ENCODE peak calls at places on chromosome 7, in five cellular contexts. K is HCT116; O is effector memory CD4-positive, alpha-beta T cell; Z is CD8-positive, alpha-beta memory T cell; Q is tibial nerve. G is an unnamed sample. For H3K9me3, the result is how much of the 10 kb centered on the place peaks cover.

GRCh38 chr7:141533149-141533949 is 17.9 kb upstream of the AGK start:
- DNase-seq in K (peak), O (peak), Z (peak), Q (peak), G (peak)

GRCh38 chr7:84228526-84228925 is 33.9 kb upstream of the SEMA3A start:
- DNase-seq in K (no peak), O (no peak), Z (no peak), Q (no peak), G (no peak)

GRCh38 chr7:65250216-65250615 is 123.4 kb upstream of the ZNF92 start:
- DNase-seq in K (no peak), O (no peak), Z (no peak), Q (no peak), G (no peak)

GRCh38 chr7:151796091-151796870 is 80.6 kb downstream of the PRKAG2 start:
- DNase-seq in K (peak), O (no peak), Z (no peak), Q (no peak), G (no peak)

GRCh38 chr7:74069790-74070618 is 13.6 kb upstream of the LIMK1 start:
- DNase-seq in K (no peak), O (no peak), Z (no peak), Q (no peak), G (no peak)

GRCh38 chr7:128997161-128997560 is 57.8 kb downstream of the TNPO3 start:
- DNase-seq in K (no peak), O (no peak), Z (no peak), Q (no peak), G (no peak)

GRCh38 chr7:76383089-76383944 is 24.5 kb upstream of the YWHAG start:
- DNase-seq in K (peak), O (no peak), Z (no peak), Q (no peak), G (no peak)

GRCh38 chr7:101536232-101536631 is 92.9 kb downstream of the MYL10 start:
- DNase-seq in K (no peak), O (no peak), Z (no peak), Q (no peak), G (no peak)

GRCh38 chr7:149664666-149665065 is 108.7 kb downstream of the ZNF467 start:
- DNase-seq in K (peak), O (no peak), Z (no peak), Q (no peak), G (no peak)

GRCh38 chr7:3028071-3028766 is 15.4 kb downstream of the CARD11 start:
- DNase-seq in K (no peak), O (no peak), Z (no peak), Q (no peak), G (no peak)

GRCh38 chr7:22555476-22555875 is 55.5 kb upstream of the STEAP1B start:
- DNase-seq in K (no peak), O (no peak), Z (no peak), Q (no peak), G (no peak)

GRCh38 chr7:33101916-33102315 is 7.3 kb downstream of the RP9 start:
- DNase-seq in K (no peak), O (no peak), Z (no peak), Q (no peak), G (no peak)

GRCh38 chr7:128020161-128020560 is 11.1 kb downstream of the LRRC4 start:
- DNase-seq in K (peak), O (no peak), Z (no peak), Q (no peak), G (no peak)

GRCh38 chr7:150787321-150788281 is 12.6 kb downstream of the TMEM176B start:
- DNase-seq in K (no peak), O (no peak), Z (no peak), Q (no peak), G (no peak)

GRCh38 chr7:8115547-8116402 is 146.2 kb downstream of the ICA1 start:
- DNase-seq in K (no peak), O (no peak), Z (no peak), Q (no peak), G (no peak)

GRCh38 chr7:66964391-66964790 is 31.0 kb downstream of the SBDS start:
- DNase-seq in K (no peak), O (no peak), Z (no peak), Q (no peak), G (no peak)

GRCh38 chr7:118110178-118110577 is 73.8 kb upstream of the LSM8 start:
- DNase-seq in K (no peak), O (no peak), Z (no peak), Q (no peak), G (no peak)

GRCh38 chr7:73774923-73775322 is 4.9 kb upstream of the CLDN3 start:
- DNase-seq in K (no peak), O (no peak), Z (no peak), Q (no peak), G (no peak)

GRCh38 chr7:127831312-127832212 is 179.6 kb downstream of the SND1 start:
- DNase-seq in K (no peak), O (no peak), Z (no peak), Q (no peak), G (no peak)

GRCh38 chr7:143405158-143405557 is 3.5 kb downstream of the EPHA1 start:
- DNase-seq in K (no peak), O (no peak), Z (no peak), Q (no peak), G (no peak)

GRCh38 chr7:116834815-116835533 is 27.4 kb upstream of the CAPZA2 start:
- DNase-seq in K (no peak), O (no peak), Z (no peak), Q (no peak), G (no peak)

GRCh38 chr7:69295971-69296370 is 302.3 kb upstream of the AUTS2 start:
- DNase-seq in K (no peak), O (no peak), Z (no peak), Q (no peak), G (no peak)

GRCh38 chr7:36090976-36091375 is 62.1 kb upstream of the EEPD1 start:
- DNase-seq in K (no peak), O (no peak), Z (no peak), Q (no peak), G (no peak)

GRCh38 chr7:31410265-31410664 is 69.7 kb upstream of the NEUROD6 start:
- DNase-seq in K (no peak), O (no peak), Z (no peak), Q (no peak), G (no peak)

GRCh38 chr7:44415047-44415446 is 75.4 kb downstream of the NUDCD3 start:
- DNase-seq in K (no peak), O (no peak), Z (no peak), Q (no peak), G (no peak)

GRCh38 chr7:34247468-34247867 is 342.1 kb downstream of the BMPER start:
- DNase-seq in K (no peak), O (no peak), Z (no peak), Q (no peak), G (no peak)

GRCh38 chr7:130288829-130289228 is 4.1 kb upstream of the CPA4 start:
- DNase-seq in K (peak), O (no peak), Z (no peak), Q (no peak), G (no peak)

GRCh38 chr7:10974717-10975032 is 1.0 kb downstream of the PHF14 start:
- DNase-seq in K (no peak), O (no peak), Z (no peak), Q (no peak), G (no peak)

GRCh38 chr7:159141660-159142059 is 3.0 kb downstream of the VIPR2 start:
- DNase-seq in K (no peak), O (no peak), Z (no peak), Q (no peak), G (no peak)

DNA sequence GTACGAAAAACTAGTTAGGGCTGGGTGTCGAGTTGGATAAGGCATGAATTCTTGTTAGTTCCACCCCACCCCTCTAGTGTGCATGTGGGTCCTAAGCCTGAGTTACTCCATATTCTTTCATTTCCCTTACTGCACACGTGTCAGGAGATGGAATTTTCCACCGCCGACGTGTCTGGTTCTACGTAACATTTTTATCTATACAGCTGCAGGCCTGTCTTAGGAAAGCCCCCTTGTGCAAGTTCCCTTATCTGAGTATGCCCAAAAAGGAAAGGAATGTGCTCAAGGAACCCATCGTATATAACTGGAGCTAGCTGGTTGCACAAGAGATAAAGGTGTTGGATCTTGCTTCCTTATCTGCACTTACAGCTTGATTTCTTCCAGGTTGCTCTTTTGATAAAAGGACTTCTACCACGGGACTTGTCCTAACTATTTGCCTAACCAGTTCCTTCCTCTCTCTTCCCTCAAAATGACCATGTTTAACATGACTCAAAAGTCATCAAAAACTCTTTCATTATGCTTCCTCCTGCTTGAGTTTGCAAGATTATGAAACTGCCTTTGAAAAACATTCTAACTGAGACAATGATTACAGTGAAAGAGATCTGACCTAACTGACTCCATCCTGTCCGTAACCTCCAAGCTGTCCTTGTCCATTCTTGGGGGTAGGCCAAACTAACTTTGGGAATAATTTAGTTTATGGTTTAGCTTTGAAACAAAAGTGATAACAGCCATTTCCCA is 181.4 kb downstream of the AKR1D1 start:
- DNase-seq in K (no peak), O (no peak), Z (no peak), Q (no peak), G (peak)
- H3K9me3 ChIP-seq in K (under half), O (under half), Z (under half), Q (under half), G (under half)

GRCh38 chr7:71050492-71050891 is 81.5 kb upstream of the GALNT17 start:
- DNase-seq in K (no peak), O (no peak), Z (no peak), Q (no peak), G (no peak)
- H3K9me3 ChIP-seq in K (under half), O (under half), Z (under half), Q (under half), G (under half)

GRCh38 chr7:54931532-54931931 is 87.3 kb upstream of the EGFR start:
- DNase-seq in K (no peak), O (no peak), Z (no peak), Q (no peak), G (no peak)
- H3K9me3 ChIP-seq in K (under half), O (under half), Z (under half), Q (under half), G (under half)

DNA sequence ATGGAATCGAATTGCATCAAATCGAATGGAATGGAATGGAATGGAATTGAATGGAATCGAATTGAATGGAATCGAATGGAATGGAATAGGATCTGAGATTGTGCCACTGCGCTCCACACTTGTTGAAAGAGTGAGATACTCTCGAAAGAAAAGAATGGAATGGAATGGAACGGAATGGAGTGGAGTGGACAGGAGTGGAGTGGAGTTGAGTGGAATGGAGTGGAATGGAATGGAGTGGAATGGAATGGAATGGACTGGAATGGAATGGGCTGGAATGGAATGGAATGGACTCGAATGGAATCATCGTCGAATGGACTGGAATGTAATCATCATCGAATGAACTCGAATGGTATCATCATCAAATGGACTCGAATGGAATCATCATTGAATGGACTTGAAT is 38.0 kb downstream of the ZNF716 start:
- DNase-seq in K (no peak), O (no peak), Z (no peak), Q (no peak), G (no peak)
- H3K9me3 ChIP-seq in K (half or more), O (under half), Z (under half), Q (under half), G (under half)

DNA sequence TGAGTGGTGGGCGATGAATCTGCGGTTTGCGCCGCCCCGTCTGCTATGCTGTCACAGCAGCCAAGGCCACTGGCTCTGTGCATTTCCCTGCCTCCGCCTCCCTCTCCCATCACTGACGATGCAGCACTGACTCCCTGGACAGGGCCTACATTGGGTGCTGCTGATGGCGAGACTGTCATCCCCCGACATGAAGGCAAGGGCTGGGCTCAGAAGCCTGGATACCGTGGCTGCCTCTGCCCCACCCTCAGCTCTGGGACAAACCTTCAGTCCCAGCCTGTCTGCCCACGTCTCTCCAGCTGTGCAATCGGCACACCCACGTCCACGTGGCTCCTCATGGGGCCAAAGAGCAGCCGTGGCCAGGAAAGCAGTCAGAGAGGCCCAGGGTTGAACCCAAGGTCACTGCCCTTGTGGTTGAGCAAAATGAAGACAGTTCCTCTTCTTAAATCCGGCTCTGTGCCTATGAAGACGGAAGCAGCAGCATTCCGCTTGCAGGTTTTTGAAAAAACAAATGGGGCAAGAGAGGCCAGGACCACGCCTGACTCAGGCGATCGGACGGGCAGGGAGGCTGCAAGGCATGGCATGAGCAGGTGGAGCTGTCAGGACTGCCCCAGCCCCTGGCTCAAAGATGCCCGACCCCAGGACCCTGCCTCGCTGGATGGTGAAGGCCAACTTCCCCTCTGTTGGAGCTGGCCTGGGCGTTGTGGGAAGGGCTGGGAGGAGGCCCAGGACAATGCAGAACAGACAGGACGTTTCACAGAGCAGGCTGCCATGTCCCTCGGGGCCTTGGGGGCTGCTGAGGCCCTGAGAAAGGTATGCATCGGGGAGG is 517.5 kb downstream of the DNAJB6 start:
- DNase-seq in K (no peak), O (no peak), Z (no peak), Q (peak), G (no peak)
- H3K9me3 ChIP-seq in K (under half), O (under half), Z (under half), Q (under half), G (under half)

GRCh38 chr7:63071920-63072319 is 926.7 kb upstream of the ZNF722 start:
- DNase-seq in K (no peak), O (no peak), Z (no peak), Q (no peak), G (no peak)
- H3K9me3 ChIP-seq in K (under half), O (under half), Z (under half), Q (under half), G (under half)

GRCh38 chr7:63012633-63013183 is 985.9 kb upstream of the ZNF722 start:
- DNase-seq in K (no peak), O (no peak), Z (no peak), Q (no peak), G (no peak)

GRCh38 chr7:63009771-63010170 is 988.9 kb upstream of the ZNF722 start:
- DNase-seq in K (no peak), O (no peak), Z (no peak), Q (no peak), G (no peak)

DNA sequence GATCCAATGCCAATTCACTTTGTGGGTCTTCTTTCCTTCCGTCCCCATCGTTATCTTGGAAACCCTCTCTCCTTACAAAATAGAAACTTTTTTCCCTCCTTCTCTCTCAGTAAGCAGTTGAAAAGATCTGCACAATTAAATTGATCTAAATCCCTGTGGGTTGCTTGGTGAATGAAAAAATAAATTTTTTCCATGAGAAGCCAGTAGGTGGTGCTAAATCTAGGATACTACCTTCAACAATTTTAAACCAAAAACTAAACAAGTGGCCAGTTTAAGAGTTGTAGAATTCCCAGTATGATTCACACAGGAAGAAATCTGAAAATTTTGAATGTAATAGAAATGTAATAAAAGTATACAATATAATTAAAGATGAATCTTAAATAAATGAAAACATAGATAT is 990.3 kb upstream of the ZNF722 start:
- DNase-seq in K (no peak), O (no peak), Z (no peak), Q (no peak), G (no peak)
- H3K9me3 ChIP-seq in K (under half), O (under half), Z (under half), Q (under half), G (under half)

DNA sequence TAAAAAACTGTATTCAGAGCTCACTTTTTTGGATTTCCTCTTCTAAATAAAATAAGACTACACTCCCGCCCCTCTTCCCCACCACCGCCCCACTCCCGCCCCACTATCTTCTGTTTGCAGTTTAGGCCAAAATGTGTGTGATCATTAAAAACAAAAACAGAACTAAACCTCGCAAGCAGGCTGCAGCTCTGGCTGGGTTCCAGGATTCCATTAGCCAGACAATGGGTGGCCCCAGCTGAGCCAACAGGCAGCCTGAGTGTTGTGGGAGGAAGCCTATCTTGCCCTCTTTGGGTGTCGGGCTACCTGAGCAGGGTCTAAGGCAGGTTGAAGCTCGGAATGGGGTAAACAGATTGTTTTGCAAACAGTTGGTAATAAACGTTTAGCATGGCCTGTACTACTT is 41.7 kb downstream of the ARL4A start:
- DNase-seq in K (no peak), O (no peak), Z (no peak), Q (peak), G (peak)
- H3K9me3 ChIP-seq in K (under half), O (under half), Z (under half), Q (under half), G (under half)

G was measured in uterus.